ENCODE peak calls at places on chromosomes 3 and 15, in nine cellular contexts. F is fibroblast of lung; E is tibial nerve; O is effector memory CD4-positive, alpha-beta T cell; H is A549; V is thoracic aorta; L is mesendoderm; Y is ovary; R is GM23338. T is an unnamed sample. For H3K4me1, the result is how much of the 10 kb centered on the place peaks cover.

GRCh38 chr3:46663611-46664135 is 29.8 kb downstream of the ALS2CL start:
- DNase-seq in F (peak), E (no peak), O (no peak), H (peak), V (no peak), L (peak), Y (peak), R (peak), T (no peak)

GRCh38 chr3:32621466-32621865 is 50.8 kb upstream of the DYNC1LI1 start:
- DNase-seq in F (no peak), E (no peak), O (no peak), H (no peak), V (no peak), L (no peak), Y (no peak), R (no peak), T (no peak)

GRCh38 chr3:50512131-50512530 is 8.7 kb upstream of the CACNA2D2 start:
- DNase-seq in F (no peak), E (no peak), O (no peak), H (no peak), V (no peak), L (no peak), Y (no peak), R (no peak), T (no peak)

GRCh38 chr3:185152433-185153169 is at the start of gene C3orf70:
- DNase-seq in F (peak), E (no peak), O (no peak), H (peak), V (no peak), L (peak), Y (peak), R (peak), T (peak)

GRCh38 chr3:100039075-100039474 is 75.2 kb downstream of the FILIP1L start:
- DNase-seq in F (no peak), E (no peak), O (no peak), H (no peak), V (no peak), L (no peak), Y (no peak), R (no peak), T (no peak)

GRCh38 chr3:149198611-149199010 is 23.0 kb downstream of the CP start:
- DNase-seq in F (peak), E (no peak), O (no peak), H (no peak), V (no peak), L (peak), Y (no peak), R (peak), T (no peak)

GRCh38 chr3:194212869-194213320 is 76.9 kb downstream of the HES1 start:
- DNase-seq in F (peak), E (no peak), O (no peak), H (no peak), V (no peak), L (peak), Y (no peak), R (peak), T (no peak)

GRCh38 chr15:66719471-66719870 is 17.4 kb downstream of the SMAD6 start:
- DNase-seq in F (no peak), E (no peak), O (no peak), H (no peak), V (no peak), L (no peak), Y (no peak), R (no peak), T (no peak)

GRCh38 chr15:89150762-89151305 is 62.6 kb downstream of the ABHD2 start:
- DNase-seq in F (no peak), E (no peak), O (no peak), H (no peak), V (no peak), L (no peak), Y (no peak), R (no peak), T (no peak)

GRCh38 chr15:94164202-94164807 is 67.1 kb upstream of the MCTP2 start:
- DNase-seq in F (peak), E (peak), O (peak), H (peak), V (no peak), L (peak), Y (peak), R (peak), T (peak)

GRCh38 chr15:92586383-92586910 is 69.1 kb downstream of the FAM174B start:
- DNase-seq in F (no peak), E (no peak), O (no peak), H (no peak), V (no peak), L (no peak), Y (no peak), R (no peak), T (no peak)

GRCh38 chr3:86814918-86815655 is 175.9 kb downstream of the VGLL3 start:
- DNase-seq in F (peak), E (no peak), O (no peak), H (no peak), V (no peak), L (peak), Y (no peak), R (peak), T (no peak)

GRCh38 chr3:50322386-50323091 is at the start of gene HYAL2:
- DNase-seq in F (no peak), E (no peak), O (no peak), H (no peak), V (no peak), L (peak), Y (peak), R (peak), T (peak)

GRCh38 chr15:80160570-80161156 is 7.9 kb downstream of the FAH start:
- DNase-seq in F (peak), E (peak), O (no peak), H (peak), V (no peak), L (peak), Y (no peak), R (no peak), T (peak)

GRCh38 chr3:128863560-128863959 is 15.9 kb upstream of the ACAD9 start:
- DNase-seq in F (no peak), E (no peak), O (no peak), H (no peak), V (no peak), L (no peak), Y (no peak), R (peak), T (no peak)

GRCh38 chr15:89642106-89642505 is 13.2 kb downstream of the KIF7 start:
- DNase-seq in F (no peak), E (no peak), O (no peak), H (no peak), V (no peak), L (no peak), Y (no peak), R (no peak), T (no peak)

GRCh38 chr3:57927916-57928315 is 80.3 kb upstream of the FLNB start:
- DNase-seq in F (no peak), E (no peak), O (no peak), H (no peak), V (no peak), L (no peak), Y (no peak), R (no peak), T (no peak)

GRCh38 chr3:121126378-121127035 is 218.5 kb downstream of the STXBP5L start:
- DNase-seq in F (no peak), E (no peak), O (no peak), H (no peak), V (no peak), L (peak), Y (no peak), R (no peak), T (no peak)

GRCh38 chr15:22827125-22827524 is 11.3 kb upstream of the NIPA2 start:
- DNase-seq in F (no peak), E (no peak), O (no peak), H (no peak), V (no peak), L (no peak), Y (no peak), R (peak), T (no peak)

GRCh38 chr3:14524311-14524711 is 15.8 kb downstream of the GRIP2 start:
- DNase-seq in F (no peak), E (no peak), O (no peak), H (no peak), V (no peak), L (no peak), Y (peak), R (no peak), T (no peak)

GRCh38 chr3:128174645-128175590 is 21.6 kb downstream of the EEFSEC start:
- DNase-seq in F (no peak), E (no peak), O (no peak), H (no peak), V (no peak), L (no peak), Y (no peak), R (peak), T (no peak)

GRCh38 chr15:40941528-40942336 is 11.5 kb upstream of the CHAC1 start:
- DNase-seq in F (peak), E (peak), O (peak), H (peak), V (peak), L (peak), Y (peak), R (peak), T (peak)

GRCh38 chr3:113594066-113594465 is 61.7 kb downstream of the SIDT1 start:
- DNase-seq in F (no peak), E (no peak), O (no peak), H (no peak), V (no peak), L (no peak), Y (no peak), R (no peak), T (no peak)

GRCh38 chr3:40828741-40829415 is 304.1 kb downstream of the ZNF621 start:
- DNase-seq in F (no peak), E (no peak), O (no peak), H (no peak), V (no peak), L (no peak), Y (no peak), R (no peak), T (no peak)

GRCh38 chr3:62100233-62100989 is 272.9 kb downstream of the FEZF2 start:
- DNase-seq in F (no peak), E (no peak), O (no peak), H (no peak), V (no peak), L (no peak), Y (no peak), R (no peak), T (no peak)

GRCh38 chr3:160331127-160331937 is 67.7 kb downstream of the IFT80 start:
- DNase-seq in F (peak), E (no peak), O (no peak), H (peak), V (no peak), L (no peak), Y (no peak), R (no peak), T (no peak)

GRCh38 chr3:8153778-8154177 is 347.8 kb upstream of the LMCD1 start:
- DNase-seq in F (no peak), E (no peak), O (no peak), H (no peak), V (no peak), L (no peak), Y (no peak), R (no peak), T (no peak)

GRCh38 chr3:39166932-39167532 is 13.6 kb upstream of the CSRNP1 start:
- DNase-seq in F (peak), E (peak), O (no peak), H (peak), V (no peak), L (no peak), Y (no peak), R (no peak), T (no peak)

GRCh38 chr3:188212308-188212969 is 58.5 kb downstream of the LPP start:
- DNase-seq in F (peak), E (no peak), O (no peak), H (peak), V (no peak), L (peak), Y (no peak), R (peak), T (no peak)

GRCh38 chr3:120743081-120743365 is 479 bp downstream of the GTF2E1 start:
- DNase-seq in F (peak), E (no peak), O (no peak), H (no peak), V (no peak), L (no peak), Y (no peak), R (no peak), T (no peak)

GRCh38 chr3:144770813-144771400 is 799.3 kb downstream of the DIPK2A start:
- DNase-seq in F (peak), E (peak), O (no peak), H (peak), V (no peak), L (peak), Y (no peak), R (peak), T (no peak)

GRCh38 chr3:139107424-139108252 is 62.9 kb upstream of the PRR23C start:
- DNase-seq in F (no peak), E (no peak), O (no peak), H (no peak), V (no peak), L (no peak), Y (peak), R (no peak), T (no peak)

GRCh38 chr3:152328841-152329240 is 60.1 kb downstream of the MBNL1 start:
- DNase-seq in F (peak), E (no peak), O (no peak), H (peak), V (no peak), L (peak), Y (no peak), R (no peak), T (no peak)

GRCh38 chr3:4990061-4990460 is 10.8 kb downstream of the BHLHE40 start:
- DNase-seq in F (no peak), E (no peak), O (no peak), H (peak), V (no peak), L (no peak), Y (no peak), R (no peak), T (no peak)

GRCh38 chr3:194610690-194611089 is 22.5 kb downstream of the TMEM44 start:
- DNase-seq in F (no peak), E (no peak), O (no peak), H (no peak), V (no peak), L (no peak), Y (no peak), R (no peak), T (no peak)

GRCh38 chr15:43513550-43513949 is 3.9 kb upstream of the MAP1A start:
- DNase-seq in F (no peak), E (no peak), O (no peak), H (no peak), V (no peak), L (no peak), Y (no peak), R (no peak), T (no peak)
- H3K27ac ChIP-seq in F (peak), E (no peak), O (no peak), H (no peak), V (no peak), L (no peak), Y (no peak), R (no peak), T (peak)

DNA sequence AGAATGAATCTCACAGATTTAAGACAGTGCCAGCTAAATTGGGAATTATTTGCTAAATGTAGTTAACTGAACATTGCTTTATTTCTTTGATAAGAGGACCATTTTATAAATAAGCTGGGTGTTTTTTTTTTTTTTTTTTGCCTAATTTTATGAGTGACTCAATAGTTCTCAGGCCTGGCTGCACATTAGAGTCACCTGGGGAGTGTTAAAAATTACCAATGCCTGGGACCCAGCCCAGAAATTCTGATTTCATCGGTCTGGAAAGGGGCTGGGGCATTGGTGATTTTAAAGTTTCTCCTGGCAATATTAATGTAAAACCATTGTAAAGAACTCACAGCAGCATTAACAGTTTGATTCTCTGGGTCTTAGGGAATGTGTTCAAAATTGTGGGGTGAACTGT is 51.2 kb upstream of the PHLDB2 start:
- DNase-seq in F (no peak), E (no peak), O (no peak), H (no peak), V (no peak), L (no peak), Y (no peak), R (no peak), T (no peak)
- H3K4me1 ChIP-seq in F (under half), E (under half), O (under half), H (half or more), V (under half), L (under half), Y (under half), R (under half), T (under half)

GRCh38 chr3:72661115-72661457 is 187.2 kb downstream of the SHQ1 start:
- DNase-seq in F (peak), E (no peak), O (no peak), H (peak), V (peak), L (no peak), Y (peak), R (no peak), T (peak)
- H3K27ac ChIP-seq in F (no peak), E (no peak), O (no peak), H (peak), V (no peak), L (no peak), Y (no peak), R (no peak), T (no peak)

GRCh38 chr3:52197842-52198625 is at the start of gene ALAS1:
- DNase-seq in F (peak), E (peak), O (peak), H (peak), V (peak), L (peak), Y (peak), R (peak), T (peak)

GRCh38 chr3:52202384-52203077 is 4.6 kb downstream of the ALAS1 start:
- DNase-seq in F (no peak), E (no peak), O (no peak), H (no peak), V (no peak), L (no peak), Y (no peak), R (no peak), T (no peak)

GRCh38 chr3:52198643-52199608 is 966 bp downstream of the ALAS1 start:
- DNase-seq in F (no peak), E (no peak), O (no peak), H (no peak), V (no peak), L (no peak), Y (peak), R (no peak), T (no peak)

GRCh38 chr3:52203701-52204100 is 5.7 kb downstream of the ALAS1 start:
- DNase-seq in F (no peak), E (no peak), O (no peak), H (no peak), V (no peak), L (no peak), Y (no peak), R (no peak), T (no peak)

GRCh38 chr3:52200981-52201679 is 3.2 kb downstream of the ALAS1 start:
- DNase-seq in F (no peak), E (no peak), O (no peak), H (no peak), V (no peak), L (no peak), Y (no peak), R (no peak), T (no peak)
- H3K4me1 ChIP-seq in F (under half), E (half or more), O (under half), H (under half), V (under half), L (under half), Y (under half), R (under half), T (under half)

DNA sequence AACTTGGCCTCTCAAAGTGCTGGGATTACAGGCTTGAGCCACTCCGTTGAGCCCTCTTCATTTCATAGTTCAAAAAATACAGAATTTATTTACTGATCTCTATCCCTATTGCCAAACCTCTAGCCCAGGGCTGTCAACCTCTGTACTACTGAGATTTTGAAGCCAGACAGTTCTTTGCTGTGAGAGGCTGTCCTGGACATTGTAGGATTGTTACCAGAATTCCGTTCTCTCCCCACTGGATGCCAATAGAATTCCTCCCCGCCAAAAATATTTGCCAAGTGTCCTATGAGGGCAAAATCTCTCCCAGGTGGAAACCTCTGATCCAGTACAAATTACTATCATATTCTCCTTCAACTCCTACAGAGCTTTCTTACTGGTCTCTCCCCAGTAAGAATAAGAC is 29.6 kb upstream of the ADAMTS9 start:
- DNase-seq in F (no peak), E (no peak), O (no peak), H (no peak), V (no peak), L (no peak), Y (no peak), R (no peak), T (no peak)
- H3K27ac ChIP-seq in F (no peak), E (no peak), O (no peak), H (no peak), V (peak), L (no peak), Y (no peak), R (no peak), T (no peak)

DNA sequence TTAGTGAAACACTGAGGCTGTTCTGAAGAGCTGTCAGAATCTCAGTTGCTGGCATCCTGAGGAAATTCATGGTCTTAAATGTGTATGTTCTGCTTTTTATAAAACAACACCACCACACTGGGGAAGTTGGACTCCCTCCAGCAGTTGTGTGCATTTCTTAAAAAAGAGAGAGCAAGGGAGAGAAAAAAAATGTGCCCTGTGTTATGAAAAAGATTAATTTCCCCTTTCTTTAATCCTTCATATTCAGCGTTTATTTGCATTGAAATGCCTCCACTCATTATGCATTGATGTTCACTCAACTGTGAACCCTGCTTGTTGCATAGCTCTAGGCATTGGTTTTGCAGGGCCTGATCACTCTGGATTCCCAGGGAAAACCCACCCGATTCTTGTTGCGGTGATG is 4.4 kb upstream of the ZNF609 start:
- DNase-seq in F (no peak), E (peak), O (no peak), H (no peak), V (no peak), L (no peak), Y (no peak), R (no peak), T (no peak)
- H3K4me1 ChIP-seq in F (under half), E (under half), O (under half), H (under half), V (under half), L (under half), Y (under half), R (under half), T (under half)

GRCh38 chr3:59408047-59408624 is 358.3 kb upstream of the CFAP20DC start:
- DNase-seq in F (no peak), E (no peak), O (no peak), H (no peak), V (no peak), L (no peak), Y (no peak), R (no peak), T (no peak)

GRCh38 chr3:59404064-59404463 is 354.2 kb upstream of the CFAP20DC start:
- DNase-seq in F (no peak), E (no peak), O (no peak), H (no peak), V (no peak), L (no peak), Y (no peak), R (no peak), T (no peak)

GRCh38 chr3:59406943-59407342 is 357.1 kb upstream of the CFAP20DC start:
- DNase-seq in F (no peak), E (no peak), O (no peak), H (no peak), V (no peak), L (no peak), Y (no peak), R (no peak), T (no peak)

GRCh38 chr3:59411176-59411575 is 361.4 kb upstream of the CFAP20DC start:
- DNase-seq in F (no peak), E (no peak), O (no peak), H (no peak), V (no peak), L (no peak), Y (no peak), R (no peak), T (no peak)

GRCh38 chr3:59407425-59407824 is 357.6 kb upstream of the CFAP20DC start:
- DNase-seq in F (no peak), E (no peak), O (no peak), H (no peak), V (no peak), L (no peak), Y (no peak), R (peak), T (no peak)
- H3K27ac ChIP-seq in F (no peak), E (no peak), O (no peak), H (no peak), V (no peak), L (no peak), Y (no peak), R (no peak), T (no peak)

DNA sequence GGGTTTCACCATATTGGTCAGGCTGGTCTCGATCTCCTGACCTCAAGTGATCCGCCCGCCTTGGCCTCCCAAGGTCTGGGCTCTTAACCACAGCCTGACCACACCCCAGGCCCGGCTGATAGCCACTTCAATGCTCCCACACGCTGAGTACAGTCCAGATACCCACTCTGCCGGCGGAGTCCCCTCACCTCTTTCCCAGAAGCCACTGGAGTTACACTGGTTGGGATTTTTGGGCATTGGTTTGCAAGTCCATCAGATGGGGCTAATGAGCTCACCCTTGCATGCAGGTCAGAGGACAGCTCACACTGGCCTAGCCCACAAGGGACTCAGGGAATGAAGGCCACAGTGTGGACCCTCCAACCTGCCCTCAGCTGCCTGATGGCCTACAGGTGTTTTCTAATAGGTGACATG is 60.1 kb downstream of the IQSEC1 start:
- DNase-seq in F (no peak), E (no peak), O (no peak), H (no peak), V (no peak), L (no peak), Y (no peak), R (no peak), T (no peak)
- H3K4me1 ChIP-seq in F (under half), E (under half), O (half or more), H (under half), V (under half), L (under half), Y (under half), R (under half), T (under half)

T was measured in heart right ventricle.